ENCODE peak calls at places on chromosomes 3 and 15, in nine cellular contexts. One of them, this sample, is unnamed.

GRCh38 chr15:64783796-64784195 is 8.4 kb upstream of the RBPMS2 start:
- DNase-seq in HAP-1: no peak
- DNase-seq in A549: no peak
- DNase-seq in body of pancreas: no peak
- DNase-seq in colonic mucosa: no peak
- DNase-seq in stomach: no peak
- DNase-seq in breast epithelium: no peak
- DNase-seq in psoas muscle: no peak
- DNase-seq in aorta: no peak
- DNase-seq in this sample: no peak

GRCh38 chr3:60304103-60304502 is 947.1 kb downstream of the FHIT start:
- DNase-seq in HAP-1: no peak
- DNase-seq in A549: no peak
- DNase-seq in body of pancreas: no peak
- DNase-seq in colonic mucosa: no peak
- DNase-seq in stomach: no peak
- DNase-seq in breast epithelium: no peak
- DNase-seq in psoas muscle: no peak
- DNase-seq in aorta: no peak
- DNase-seq in this sample: no peak

GRCh38 chr3:173397161-173398110 is at the start of gene NLGN1:
- DNase-seq in HAP-1: peak; percentile 83
- DNase-seq in A549: no peak
- DNase-seq in body of pancreas: peak; percentile 55
- DNase-seq in colonic mucosa: peak; percentile 39
- DNase-seq in stomach: peak; percentile 52
- DNase-seq in breast epithelium: peak; percentile 61
- DNase-seq in psoas muscle: peak; percentile 68
- DNase-seq in aorta: peak; percentile 83
- DNase-seq in this sample: peak; percentile 93

GRCh38 chr15:39255760-39256159 is 325.1 kb upstream of the THBS1 start:
- DNase-seq in HAP-1: no peak
- DNase-seq in A549: no peak
- DNase-seq in body of pancreas: peak; percentile 93
- DNase-seq in colonic mucosa: no peak
- DNase-seq in stomach: no peak
- DNase-seq in breast epithelium: no peak
- DNase-seq in psoas muscle: no peak
- DNase-seq in aorta: no peak
- DNase-seq in this sample: no peak

GRCh38 chr3:197809356-197810020 is 18.4 kb downstream of the LRCH3 start:
- DNase-seq in HAP-1: no peak
- DNase-seq in A549: no peak
- DNase-seq in body of pancreas: no peak
- DNase-seq in colonic mucosa: no peak
- DNase-seq in stomach: no peak
- DNase-seq in breast epithelium: no peak
- DNase-seq in psoas muscle: no peak
- DNase-seq in aorta: no peak
- DNase-seq in this sample: peak; percentile 77

GRCh38 chr3:121836069-121836468 is 1.1 kb downstream of the EAF2 start:
- DNase-seq in HAP-1: no peak
- DNase-seq in A549: no peak
- DNase-seq in body of pancreas: no peak
- DNase-seq in colonic mucosa: no peak
- DNase-seq in stomach: no peak
- DNase-seq in breast epithelium: no peak
- DNase-seq in psoas muscle: no peak
- DNase-seq in aorta: no peak
- DNase-seq in this sample: no peak

GRCh38 chr3:69319652-69320051 is 66.2 kb downstream of the FRMD4B start:
- DNase-seq in HAP-1: no peak
- DNase-seq in A549: no peak
- DNase-seq in body of pancreas: no peak
- DNase-seq in colonic mucosa: no peak
- DNase-seq in stomach: no peak
- DNase-seq in breast epithelium: no peak
- DNase-seq in psoas muscle: no peak
- DNase-seq in aorta: no peak
- DNase-seq in this sample: peak; percentile 46

GRCh38 chr15:44193651-44194396 is 1.2 kb downstream of the FRMD5 start:
- DNase-seq in HAP-1: peak; percentile 43
- DNase-seq in A549: no peak
- DNase-seq in body of pancreas: no peak
- DNase-seq in colonic mucosa: peak; percentile 21
- DNase-seq in stomach: no peak
- DNase-seq in breast epithelium: no peak
- DNase-seq in psoas muscle: no peak
- DNase-seq in aorta: no peak
- DNase-seq in this sample: peak; percentile 77

GRCh38 chr3:51358981-51359380 is 26.1 kb upstream of the MANF start:
- DNase-seq in HAP-1: no peak
- DNase-seq in A549: no peak
- DNase-seq in body of pancreas: no peak
- DNase-seq in colonic mucosa: no peak
- DNase-seq in stomach: no peak
- DNase-seq in breast epithelium: no peak
- DNase-seq in psoas muscle: no peak
- DNase-seq in aorta: no peak
- DNase-seq in this sample: no peak

GRCh38 chr15:49627407-49627877 is 6.6 kb downstream of the DTWD1 start:
- DNase-seq in HAP-1: no peak
- DNase-seq in A549: peak; percentile 53
- DNase-seq in body of pancreas: no peak
- DNase-seq in colonic mucosa: no peak
- DNase-seq in stomach: no peak
- DNase-seq in breast epithelium: no peak
- DNase-seq in psoas muscle: no peak
- DNase-seq in aorta: no peak
- DNase-seq in this sample: no peak

DNA sequence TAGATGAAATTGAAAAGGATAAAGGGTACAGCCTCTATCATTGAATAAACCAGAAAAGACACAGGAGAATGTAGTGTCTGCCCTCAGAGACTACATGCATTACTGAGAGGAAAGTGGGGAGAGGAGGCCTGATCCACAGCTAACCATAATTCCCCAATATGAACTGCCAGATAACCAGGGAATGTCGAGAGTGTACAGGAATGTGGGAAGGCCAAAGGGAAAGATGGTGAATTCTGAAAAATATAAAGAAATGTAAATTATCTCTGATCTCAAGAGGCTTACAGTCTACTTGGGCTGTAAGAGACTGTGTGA is 22.3 kb downstream of the MYO1E start:
- DNase-seq in HAP-1: no peak
- DNase-seq in A549: peak; percentile 37
- DNase-seq in body of pancreas: no peak
- DNase-seq in colonic mucosa: no peak
- DNase-seq in stomach: no peak
- DNase-seq in breast epithelium: no peak
- DNase-seq in psoas muscle: no peak
- DNase-seq in aorta: no peak
- DNase-seq in this sample: no peak
- H3K4me1 ChIP-seq in HAP-1: peaks cover 12% of the 10 kb centered on the region
- H3K4me1 ChIP-seq in A549: peaks cover 91% of the 10 kb centered on the region
- H3K4me1 ChIP-seq in body of pancreas: peaks cover 8% of the 10 kb centered on the region
- H3K4me1 ChIP-seq in colonic mucosa: no peaks in the 10 kb centered on the region
- H3K4me1 ChIP-seq in stomach: no peaks in the 10 kb centered on the region
- H3K4me1 ChIP-seq in breast epithelium: peaks cover 5% of the 10 kb centered on the region
- H3K4me1 ChIP-seq in psoas muscle: peaks cover 41% of the 10 kb centered on the region
- H3K4me1 ChIP-seq in aorta: peaks cover 6% of the 10 kb centered on the region
- H3K4me1 ChIP-seq in this sample: peaks cover 25% of the 10 kb centered on the region

DNA sequence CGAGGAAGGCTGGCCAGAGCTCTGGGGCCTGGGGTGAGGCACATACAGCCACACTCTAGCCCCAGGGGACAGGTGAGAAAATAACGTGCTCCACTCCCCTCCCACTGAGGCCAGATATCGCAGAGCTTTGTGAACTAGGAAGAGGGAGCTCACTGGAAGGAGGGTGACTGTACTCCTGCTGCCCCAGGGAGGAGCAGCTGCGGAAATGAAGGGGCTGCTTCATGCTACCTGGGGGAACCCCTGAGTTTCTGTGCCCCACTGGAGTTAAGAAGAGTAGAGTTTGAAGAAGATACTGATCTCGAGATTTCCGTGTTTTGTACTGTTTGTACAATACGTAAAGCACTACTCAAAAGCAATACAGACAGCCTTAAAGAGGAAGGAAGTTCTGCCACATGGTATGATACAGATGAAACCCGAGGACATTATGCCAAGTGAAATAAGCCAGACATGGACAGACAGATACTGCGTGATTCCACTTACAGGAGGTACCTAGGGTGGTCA is 44.6 kb downstream of the CMTM6 start:
- DNase-seq in HAP-1: no peak
- DNase-seq in A549: no peak
- DNase-seq in body of pancreas: no peak
- DNase-seq in colonic mucosa: no peak
- DNase-seq in stomach: no peak
- DNase-seq in breast epithelium: no peak
- DNase-seq in psoas muscle: no peak
- DNase-seq in aorta: no peak
- DNase-seq in this sample: no peak
- H3K4me1 ChIP-seq in HAP-1: peaks cover 8% of the 10 kb centered on the region
- H3K4me1 ChIP-seq in A549: peaks cover 5% of the 10 kb centered on the region
- H3K4me1 ChIP-seq in body of pancreas: peaks cover 18% of the 10 kb centered on the region
- H3K4me1 ChIP-seq in colonic mucosa: no peaks in the 10 kb centered on the region
- H3K4me1 ChIP-seq in stomach: peaks cover 4% of the 10 kb centered on the region
- H3K4me1 ChIP-seq in breast epithelium: no peaks in the 10 kb centered on the region
- H3K4me1 ChIP-seq in psoas muscle: no peaks in the 10 kb centered on the region
- H3K4me1 ChIP-seq in aorta: no peaks in the 10 kb centered on the region
- H3K4me1 ChIP-seq in this sample: peaks cover 12% of the 10 kb centered on the region

DNA sequence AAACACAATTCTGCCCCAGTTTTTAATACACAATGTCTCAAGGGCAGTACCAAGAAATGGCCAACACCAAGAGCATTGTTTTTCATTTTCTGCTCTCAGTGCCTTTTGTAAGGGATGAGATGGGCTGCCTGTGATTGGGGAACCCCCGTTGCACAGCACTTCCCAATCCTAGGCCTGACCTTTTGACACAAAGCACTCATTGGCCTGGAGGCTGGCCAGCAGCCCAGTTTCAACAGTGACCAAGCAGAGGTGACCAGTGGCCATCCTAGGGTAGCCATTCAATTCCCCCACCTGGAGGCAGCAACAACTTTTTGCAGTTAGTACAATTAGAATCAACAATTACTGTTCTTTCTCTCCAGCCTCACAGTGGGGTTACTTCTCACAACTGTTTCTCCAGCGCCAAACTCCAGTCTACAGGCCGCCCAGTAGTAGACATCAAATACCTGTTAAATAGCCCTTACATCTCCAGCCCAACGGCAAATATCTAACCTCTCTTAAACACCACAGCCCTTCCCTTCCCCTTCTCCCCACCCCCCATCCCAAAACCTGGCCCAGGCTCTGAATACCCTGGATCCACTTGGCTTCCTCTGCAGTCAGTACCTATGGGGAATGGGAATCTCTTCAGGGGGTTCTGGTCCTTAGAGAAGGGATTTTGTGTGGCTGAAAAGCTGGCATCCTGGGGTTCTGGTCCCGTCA is 8.9 kb upstream of the LRRC2 start:
- DNase-seq in HAP-1: no peak
- DNase-seq in A549: no peak
- DNase-seq in body of pancreas: no peak
- DNase-seq in colonic mucosa: no peak
- DNase-seq in stomach: no peak
- DNase-seq in breast epithelium: no peak
- DNase-seq in psoas muscle: no peak
- DNase-seq in aorta: no peak
- DNase-seq in this sample: no peak
- H3K4me1 ChIP-seq in HAP-1: peaks cover 39% of the 10 kb centered on the region
- H3K4me1 ChIP-seq in A549: no peaks in the 10 kb centered on the region
- H3K4me1 ChIP-seq in body of pancreas: peaks cover 12% of the 10 kb centered on the region
- H3K4me1 ChIP-seq in colonic mucosa: no peaks in the 10 kb centered on the region
- H3K4me1 ChIP-seq in stomach: peaks cover 15% of the 10 kb centered on the region
- H3K4me1 ChIP-seq in breast epithelium: no peaks in the 10 kb centered on the region
- H3K4me1 ChIP-seq in psoas muscle: peaks cover 6% of the 10 kb centered on the region
- H3K4me1 ChIP-seq in aorta: no peaks in the 10 kb centered on the region
- H3K4me1 ChIP-seq in this sample: no peaks in the 10 kb centered on the region

GRCh38 chr15:89157061-89157460 is 64.3 kb downstream of the RLBP1 start:
- DNase-seq in HAP-1: no peak
- DNase-seq in A549: no peak
- DNase-seq in body of pancreas: no peak
- DNase-seq in colonic mucosa: no peak
- DNase-seq in stomach: no peak
- DNase-seq in breast epithelium: no peak
- DNase-seq in psoas muscle: no peak
- DNase-seq in aorta: no peak
- DNase-seq in this sample: no peak
- H3K4me1 ChIP-seq in HAP-1: peaks cover 8% of the 10 kb centered on the region
- H3K4me1 ChIP-seq in A549: no peaks in the 10 kb centered on the region
- H3K4me1 ChIP-seq in body of pancreas: peaks cover 5% of the 10 kb centered on the region
- H3K4me1 ChIP-seq in colonic mucosa: no peaks in the 10 kb centered on the region
- H3K4me1 ChIP-seq in stomach: peaks cover under 1% of the 10 kb centered on the region
- H3K4me1 ChIP-seq in breast epithelium: no peaks in the 10 kb centered on the region
- H3K4me1 ChIP-seq in psoas muscle: peaks cover 22% of the 10 kb centered on the region
- H3K4me1 ChIP-seq in aorta: no peaks in the 10 kb centered on the region
- H3K4me1 ChIP-seq in this sample: no peaks in the 10 kb centered on the region

GRCh38 chr3:141406265-141406664 is 38.0 kb downstream of the ZBTB38 start:
- DNase-seq in HAP-1: no peak
- DNase-seq in A549: no peak
- DNase-seq in body of pancreas: no peak
- DNase-seq in colonic mucosa: no peak
- DNase-seq in stomach: no peak
- DNase-seq in breast epithelium: no peak
- DNase-seq in psoas muscle: no peak
- DNase-seq in aorta: no peak
- DNase-seq in this sample: no peak

GRCh38 chr3:141407043-141407442 is 38.7 kb downstream of the ZBTB38 start:
- DNase-seq in HAP-1: no peak
- DNase-seq in A549: peak; percentile 56
- DNase-seq in body of pancreas: peak; percentile 60
- DNase-seq in colonic mucosa: peak; percentile 23
- DNase-seq in stomach: no peak
- DNase-seq in breast epithelium: no peak
- DNase-seq in psoas muscle: peak; percentile 34
- DNase-seq in aorta: no peak
- DNase-seq in this sample: peak; percentile 91

GRCh38 chr3:141403576-141403975 is 35.3 kb downstream of the ZBTB38 start:
- DNase-seq in HAP-1: no peak
- DNase-seq in A549: no peak
- DNase-seq in body of pancreas: no peak
- DNase-seq in colonic mucosa: no peak
- DNase-seq in stomach: no peak
- DNase-seq in breast epithelium: no peak
- DNase-seq in psoas muscle: no peak
- DNase-seq in aorta: no peak
- DNase-seq in this sample: no peak

GRCh38 chr3:141405025-141405424 is 36.7 kb downstream of the ZBTB38 start:
- DNase-seq in HAP-1: no peak
- DNase-seq in A549: no peak
- DNase-seq in body of pancreas: no peak
- DNase-seq in colonic mucosa: no peak
- DNase-seq in stomach: no peak
- DNase-seq in breast epithelium: no peak
- DNase-seq in psoas muscle: no peak
- DNase-seq in aorta: no peak
- DNase-seq in this sample: peak; percentile 78

DNA sequence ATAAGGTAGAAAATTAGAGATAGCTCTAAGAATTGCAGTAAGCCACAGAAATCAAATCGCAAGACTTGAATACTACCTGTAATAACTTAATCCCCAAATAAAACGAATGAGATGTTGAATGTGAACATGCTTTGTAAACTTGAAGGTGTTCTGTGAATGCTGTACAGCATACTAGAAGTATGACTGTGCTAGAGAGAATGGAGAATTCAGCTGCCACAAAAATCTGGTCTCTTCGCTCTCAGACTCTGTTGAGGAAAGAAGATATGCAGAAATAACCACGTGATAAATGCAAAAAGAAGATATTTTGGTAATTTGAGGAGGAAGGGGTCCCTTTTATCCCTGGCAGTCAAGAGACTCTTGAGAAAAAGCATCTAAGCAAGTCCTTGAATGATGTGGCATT is 37.3 kb downstream of the ZBTB38 start:
- DNase-seq in HAP-1: no peak
- DNase-seq in A549: no peak
- DNase-seq in body of pancreas: no peak
- DNase-seq in colonic mucosa: no peak
- DNase-seq in stomach: no peak
- DNase-seq in breast epithelium: no peak
- DNase-seq in psoas muscle: no peak
- DNase-seq in aorta: no peak
- DNase-seq in this sample: no peak
- H3K4me1 ChIP-seq in HAP-1: peaks cover 14% of the 10 kb centered on the region
- H3K4me1 ChIP-seq in A549: peaks cover 92% of the 10 kb centered on the region
- H3K4me1 ChIP-seq in body of pancreas: peaks cover 83% of the 10 kb centered on the region
- H3K4me1 ChIP-seq in colonic mucosa: peaks cover 22% of the 10 kb centered on the region
- H3K4me1 ChIP-seq in stomach: peaks cover 39% of the 10 kb centered on the region
- H3K4me1 ChIP-seq in breast epithelium: peaks cover 7% of the 10 kb centered on the region
- H3K4me1 ChIP-seq in psoas muscle: peaks cover 55% of the 10 kb centered on the region
- H3K4me1 ChIP-seq in aorta: no peaks in the 10 kb centered on the region
- H3K4me1 ChIP-seq in this sample: peaks cover 82% of the 10 kb centered on the region